ENCODE peak calls at places on chromosomes 6 and 20, in seven cellular contexts. Z is upper lobe of right lung, W is sigmoid colon, N is epithelial cell of proximal tubule, R is epithelial cell of esophagus, K is lung, A is HepG2. B is an unnamed sample.

GRCh38 chr6:114096553-114097172 is 125.7 kb upstream of the HDAC2 start:
- DNase-seq in Z (no peak), W (no peak), N (no peak), R (peak), K (no peak), A (peak), B (no peak)

GRCh38 chr6:127298475-127298874 is 31.8 kb downstream of the RNF146 start:
- DNase-seq in Z (no peak), W (no peak), N (no peak), R (peak), K (no peak), A (no peak), B (no peak)

GRCh38 chr6:135535989-135536414 is 38.5 kb upstream of the AHI1 start:
- DNase-seq in Z (no peak), W (no peak), N (peak), R (peak), K (no peak), A (peak), B (no peak)

GRCh38 chr20:14142964-14143627 is 147.8 kb downstream of the MACROD2 start:
- DNase-seq in Z (no peak), W (no peak), N (peak), R (peak), K (no peak), A (no peak), B (no peak)

GRCh38 chr6:157099912-157100593 is 223.3 kb downstream of the TMEM242 start:
- DNase-seq in Z (no peak), W (no peak), N (no peak), R (no peak), K (no peak), A (no peak), B (no peak)

GRCh38 chr6:143634486-143634885 is 43.3 kb upstream of the PHACTR2 start:
- DNase-seq in Z (no peak), W (no peak), N (no peak), R (peak), K (no peak), A (no peak), B (no peak)

GRCh38 chr6:23994013-23994412 is 132.0 kb upstream of the NRSN1 start:
- DNase-seq in Z (no peak), W (no peak), N (no peak), R (no peak), K (no peak), A (no peak), B (no peak)

GRCh38 chr6:56144538-56145324 is 102.6 kb downstream of the COL21A1 start:
- DNase-seq in Z (no peak), W (no peak), N (peak), R (peak), K (no peak), A (no peak), B (no peak)

GRCh38 chr20:44153636-44154043 is 33.3 kb downstream of the JPH2 start:
- DNase-seq in Z (no peak), W (peak), N (no peak), R (no peak), K (no peak), A (no peak), B (no peak)

GRCh38 chr20:6740096-6740495 is 27.4 kb upstream of the BMP2 start:
- DNase-seq in Z (no peak), W (no peak), N (peak), R (no peak), K (no peak), A (no peak), B (no peak)

GRCh38 chr6:128471907-128472306 is 48.5 kb downstream of the PTPRK start:
- DNase-seq in Z (no peak), W (no peak), N (no peak), R (no peak), K (no peak), A (no peak), B (no peak)

GRCh38 chr20:8421981-8422380 is 289.9 kb downstream of the PLCB1 start:
- DNase-seq in Z (no peak), W (no peak), N (no peak), R (no peak), K (no peak), A (no peak), B (no peak)

GRCh38 chr6:154440422-154441043 is 70.0 kb downstream of the CNKSR3 start:
- DNase-seq in Z (no peak), W (no peak), N (no peak), R (no peak), K (no peak), A (no peak), B (no peak)

GRCh38 chr20:58839474-58839874 is 11.2 kb downstream of the GNAS-AS1 start:
- DNase-seq in Z (no peak), W (no peak), N (no peak), R (no peak), K (no peak), A (peak), B (peak)

GRCh38 chr20:64160536-64161495 is 3.4 kb upstream of the MYT1 start:
- DNase-seq in Z (no peak), W (no peak), N (no peak), R (no peak), K (no peak), A (no peak), B (peak)

GRCh38 chr6:38169826-38170526 is 350.4 kb downstream of the ZFAND3 start:
- DNase-seq in Z (no peak), W (no peak), N (no peak), R (no peak), K (no peak), A (no peak), B (no peak)

GRCh38 chr6:118902731-118903130 is 8.8 kb downstream of the ASF1A start:
- DNase-seq in Z (no peak), W (no peak), N (no peak), R (peak), K (no peak), A (no peak), B (no peak)

GRCh38 chr6:87791982-87792381 is 89.9 kb upstream of the AKIRIN2 start:
- DNase-seq in Z (no peak), W (no peak), N (no peak), R (no peak), K (no peak), A (no peak), B (no peak)

GRCh38 chr20:1177680-1178079 is 7.1 kb downstream of the TMEM74B start:
- DNase-seq in Z (no peak), W (no peak), N (no peak), R (peak), K (no peak), A (peak), B (no peak)

GRCh38 chr6:40482532-40482931 is 104.6 kb downstream of the LRFN2 start:
- DNase-seq in Z (no peak), W (no peak), N (no peak), R (no peak), K (no peak), A (no peak), B (no peak)

GRCh38 chr6:37308084-37308817 is 45.5 kb upstream of the RNF8 start:
- DNase-seq in Z (no peak), W (no peak), N (no peak), R (peak), K (peak), A (no peak), B (no peak)

GRCh38 chr6:93120154-93120742 is 299.1 kb downstream of the EPHA7 start:
- DNase-seq in Z (no peak), W (no peak), N (no peak), R (no peak), K (no peak), A (no peak), B (no peak)

GRCh38 chr6:119160911-119161310 is 82.4 kb upstream of the FAM184A start:
- DNase-seq in Z (no peak), W (no peak), N (no peak), R (no peak), K (no peak), A (no peak), B (no peak)

GRCh38 chr20:37189617-37190016 is 10.3 kb upstream of the MROH8 start:
- DNase-seq in Z (no peak), W (no peak), N (no peak), R (no peak), K (no peak), A (no peak), B (no peak)

GRCh38 chr6:84269947-84270733 is 42.7 kb upstream of the CEP162 start:
- DNase-seq in Z (no peak), W (no peak), N (no peak), R (no peak), K (no peak), A (peak), B (no peak)

GRCh38 chr20:58112017-58112781 is 116.3 kb downstream of the ANKRD60 start:
- DNase-seq in Z (no peak), W (no peak), N (no peak), R (peak), K (peak), A (no peak), B (no peak)

GRCh38 chr6:148431413-148431812 is 88.8 kb downstream of the SASH1 start:
- DNase-seq in Z (no peak), W (no peak), N (peak), R (no peak), K (no peak), A (no peak), B (peak)

GRCh38 chr20:24668384-24668702 is 198.9 kb downstream of the SYNDIG1 start:
- DNase-seq in Z (no peak), W (peak), N (no peak), R (no peak), K (no peak), A (no peak), B (peak)

GRCh38 chr20:52242237-52243230 is 51.0 kb upstream of the ZFP64 start:
- DNase-seq in Z (no peak), W (no peak), N (no peak), R (peak), K (no peak), A (no peak), B (no peak)

GRCh38 chr6:139369068-139369467 is 5.4 kb downstream of the CITED2 start:
- DNase-seq in Z (no peak), W (no peak), N (no peak), R (no peak), K (no peak), A (no peak), B (no peak)

GRCh38 chr6:80335061-80335660 is 228.7 kb downstream of the BCKDHB start:
- DNase-seq in Z (no peak), W (no peak), N (no peak), R (peak), K (no peak), A (no peak), B (no peak)

GRCh38 chr6:37029249-37029959 is 23.9 kb downstream of the FGD2 start:
- DNase-seq in Z (peak), W (peak), N (no peak), R (peak), K (peak), A (peak), B (peak)

GRCh38 chr20:51022803-51023616 is at the start of gene KCNG1:
- DNase-seq in Z (peak), W (peak), N (no peak), R (peak), K (peak), A (no peak), B (peak)
- TF ChIP-seq CTCF in Z (no peak), W (no peak), N (no peak), R (no peak), K (no peak), A (no peak), B (no peak)

DNA sequence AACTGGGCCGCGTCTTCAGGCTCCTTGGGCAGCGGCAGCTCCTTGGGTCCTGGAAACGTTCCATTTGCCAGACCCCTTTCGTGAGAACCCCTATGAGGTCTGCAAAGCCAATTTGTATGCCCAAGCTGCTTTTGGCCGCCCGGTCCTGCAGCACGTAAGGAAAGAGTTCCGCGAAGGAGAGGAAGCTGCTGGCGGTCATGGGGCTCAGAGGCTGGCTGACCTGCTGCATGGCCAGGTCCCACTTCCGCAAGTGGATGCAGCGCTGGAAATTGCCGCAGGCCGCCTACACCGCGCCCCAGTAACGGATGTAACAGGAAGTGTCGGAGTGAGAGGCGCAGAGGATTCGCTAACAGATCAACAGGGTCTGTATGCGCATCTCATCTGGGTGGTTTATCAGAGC is 18.8 kb downstream of the RFPL4B start:
- DNase-seq in Z (no peak), W (no peak), N (no peak), R (no peak), K (no peak), A (no peak), B (peak)
- H3K4me3 ChIP-seq in Z (no peak), W (no peak), N (no peak), R (no peak), K (no peak), A (no peak), B (no peak)

GRCh38 chr6:126034671-126035070 is 48.3 kb downstream of the TRMT11 start:
- DNase-seq in Z (no peak), W (no peak), N (no peak), R (no peak), K (no peak), A (no peak), B (no peak)
- TF ChIP-seq CTCF in Z (no peak), W (no peak), N (no peak), R (no peak), K (no peak), A (no peak), B (no peak)

DNA sequence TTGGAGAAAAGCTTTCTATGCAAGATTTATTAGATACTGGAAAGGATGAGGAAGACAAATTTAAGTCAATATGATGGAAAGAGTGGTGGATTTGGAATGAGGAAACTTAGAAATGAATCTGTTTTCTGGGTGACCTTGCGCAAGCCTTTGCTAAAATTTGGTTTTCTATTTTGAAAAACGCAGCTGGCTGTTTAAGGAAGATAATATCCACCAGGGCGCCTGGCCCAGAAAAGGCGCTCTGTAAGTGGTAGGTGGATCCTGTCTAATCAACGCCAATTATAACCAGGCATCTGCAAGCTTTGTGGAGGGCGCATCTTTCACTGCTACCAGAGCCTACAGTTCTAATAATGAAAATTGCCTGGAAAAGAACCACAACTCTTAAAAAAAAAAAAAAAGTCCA is 398 bp upstream of the SPATS1 start:
- DNase-seq in Z (no peak), W (no peak), N (no peak), R (no peak), K (no peak), A (no peak), B (no peak)
- H3K4me3 ChIP-seq in Z (peak), W (no peak), N (no peak), R (no peak), K (no peak), A (no peak), B (no peak)

GRCh38 chr6:27178001-27178730 is 69.3 kb upstream of the PRSS16 start:
- DNase-seq in Z (no peak), W (peak), N (peak), R (peak), K (peak), A (peak), B (no peak)
- TF ChIP-seq CTCF in Z (no peak), W (no peak), N (no peak), R (no peak), K (no peak), A (no peak), B (no peak)